ENCODE peak calls at places on chromosome 1, in nine cellular contexts. Z, B, O, R, S, Q, W, U and N are unnamed samples.

GRCh38 chr1:9009438-9010366 is 16.5 kb downstream of the SLC2A7 start:
- DNase-seq in Z (peak), B (peak), O (peak), R (no peak), S (no peak), Q (peak), W (peak), U (no peak), N (no peak)

GRCh38 chr1:228348708-228349467 is 57.7 kb downstream of the TRIM11 start:
- DNase-seq in Z (no peak), B (no peak), O (no peak), R (no peak), S (no peak), Q (no peak), W (no peak), U (no peak), N (no peak)

GRCh38 chr1:148386617-148387016 is 96.5 kb downstream of the PPIAL4G start:
- DNase-seq in Z (no peak), B (no peak), O (peak), R (no peak), S (no peak), Q (no peak), W (no peak), U (no peak), N (no peak)

GRCh38 chr1:212062832-212063438 is 27.4 kb downstream of the DTL start:
- DNase-seq in Z (no peak), B (peak), O (peak), R (no peak), S (no peak), Q (no peak), W (peak), U (no peak), N (no peak)

GRCh38 chr1:212034516-212035122 is 738 bp downstream of the INTS7 start:
- DNase-seq in Z (no peak), B (no peak), O (no peak), R (no peak), S (no peak), Q (no peak), W (no peak), U (no peak), N (no peak)

GRCh38 chr1:193183019-193183643 is 3.3 kb downstream of the B3GALT2 start:
- DNase-seq in Z (no peak), B (peak), O (peak), R (no peak), S (no peak), Q (peak), W (peak), U (no peak), N (no peak)

GRCh38 chr1:59814901-59815825 is at the start of gene HOOK1:
- DNase-seq in Z (peak), B (no peak), O (no peak), R (no peak), S (no peak), Q (no peak), W (peak), U (no peak), N (no peak)

GRCh38 chr1:156241311-156241811 is 623 bp upstream of the BGLAP start:
- DNase-seq in Z (no peak), B (peak), O (peak), R (no peak), S (no peak), Q (no peak), W (peak), U (no peak), N (no peak)

GRCh38 chr1:201533836-201534235 is 5.1 kb upstream of the NAV1 start:
- DNase-seq in Z (no peak), B (no peak), O (no peak), R (no peak), S (no peak), Q (no peak), W (no peak), U (no peak), N (no peak)

GRCh38 chr1:210783925-210784324 is 350.0 kb downstream of the KCNH1 start:
- DNase-seq in Z (no peak), B (no peak), O (no peak), R (no peak), S (no peak), Q (no peak), W (no peak), U (no peak), N (no peak)

GRCh38 chr1:177927021-177927596 is 42.7 kb downstream of the SEC16B start:
- DNase-seq in Z (no peak), B (peak), O (peak), R (no peak), S (no peak), Q (no peak), W (peak), U (peak), N (no peak)

GRCh38 chr1:51875291-51875772 is 3.2 kb downstream of the NRDC start:
- DNase-seq in Z (no peak), B (no peak), O (no peak), R (no peak), S (no peak), Q (no peak), W (no peak), U (no peak), N (no peak)

GRCh38 chr1:201625711-201626300 is 86.9 kb downstream of the NAV1 start:
- DNase-seq in Z (no peak), B (no peak), O (no peak), R (no peak), S (no peak), Q (no peak), W (no peak), U (no peak), N (no peak)

GRCh38 chr1:243658596-243659105 is 191.4 kb downstream of the AKT3 start:
- DNase-seq in Z (no peak), B (no peak), O (no peak), R (no peak), S (no peak), Q (no peak), W (peak), U (no peak), N (no peak)

DNA sequence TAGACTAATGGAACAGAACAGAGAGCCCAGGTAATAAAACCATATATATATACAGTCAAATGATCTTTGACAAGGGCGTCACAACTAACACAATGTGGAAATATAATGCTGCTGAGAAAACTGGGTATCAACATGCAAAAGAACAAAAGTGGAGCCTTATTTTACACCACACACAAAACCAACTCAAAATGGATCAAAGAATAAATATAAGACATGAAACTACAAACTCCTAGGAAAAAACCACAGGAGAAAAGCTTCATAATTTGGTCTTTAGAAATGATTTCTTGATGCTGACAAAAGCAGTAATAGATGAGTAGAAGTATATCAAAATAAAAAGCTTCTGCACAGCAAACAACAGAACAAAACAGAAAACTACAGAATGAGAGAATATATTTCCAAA is 192.2 kb downstream of the AKT3 start:
- DNase-seq in Z (no peak), B (no peak), O (no peak), R (no peak), S (no peak), Q (no peak), W (no peak), U (no peak), N (no peak)
- TF ChIP-seq CTCF in Z (no peak), B (no peak), O (no peak), R (no peak), S (no peak), Q (no peak), W (no peak), U (no peak), N (no peak)

DNA sequence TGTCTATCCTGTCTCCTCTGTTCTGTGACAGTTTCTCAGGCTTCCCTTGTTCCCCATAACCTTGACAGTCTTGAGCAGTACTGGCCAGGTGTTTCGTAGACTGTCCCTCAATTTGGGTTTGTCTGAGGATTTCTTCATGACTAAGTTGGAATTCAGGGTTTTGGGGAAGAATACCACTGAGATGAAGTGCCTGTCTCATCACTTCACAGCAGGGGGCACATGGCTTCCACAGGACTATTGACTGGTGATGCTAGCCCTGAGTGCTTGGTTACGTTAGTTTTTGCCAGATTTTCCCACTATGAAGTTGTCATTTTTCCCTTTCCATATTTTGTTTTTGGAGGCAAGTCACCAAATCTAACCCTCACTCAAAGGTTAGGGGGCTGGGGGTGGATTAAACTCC is 45.7 kb downstream of the CDCP2 start:
- DNase-seq in Z (no peak), B (peak), O (peak), R (no peak), S (no peak), Q (no peak), W (no peak), U (no peak), N (no peak)
- TF ChIP-seq CTCF in Z (no peak), B (peak), O (no peak), R (no peak), S (no peak), Q (no peak), W (peak), U (peak), N (peak)

DNA sequence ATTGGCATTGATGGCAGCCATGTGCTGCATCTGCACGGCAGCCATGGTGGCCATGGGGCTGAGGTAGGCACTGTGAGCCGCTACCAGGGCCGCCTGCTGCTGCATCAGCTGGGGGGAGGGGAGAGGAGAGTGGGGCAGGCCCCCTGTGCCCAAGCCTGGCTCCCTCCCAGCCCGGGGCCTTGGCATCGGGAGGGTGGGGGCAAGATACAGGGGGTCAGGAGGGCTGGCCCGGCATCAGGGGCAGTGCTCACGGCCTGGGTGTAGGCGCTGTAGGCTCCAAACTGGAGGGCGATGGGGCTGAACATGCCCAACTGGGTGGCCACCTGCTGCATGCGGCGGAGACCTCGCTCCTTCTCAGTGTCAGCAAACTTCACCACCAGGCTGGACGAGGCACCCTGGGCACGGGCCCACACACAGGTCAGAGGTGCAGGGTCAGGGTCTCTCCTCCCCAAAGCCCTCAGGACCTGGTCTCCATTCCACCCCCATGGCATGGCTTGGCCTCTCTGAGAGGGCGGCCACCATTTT is 9.0 kb downstream of the CELF3 start:
- DNase-seq in Z (no peak), B (no peak), O (no peak), R (no peak), S (no peak), Q (no peak), W (no peak), U (no peak), N (no peak)
- TF ChIP-seq CTCF in Z (no peak), B (no peak), O (no peak), R (no peak), S (no peak), Q (no peak), W (no peak), U (no peak), N (no peak)

GRCh38 chr1:29851666-29852065 is 615.3 kb downstream of the PTPRU start:
- DNase-seq in Z (no peak), B (no peak), O (no peak), R (no peak), S (no peak), Q (no peak), W (no peak), U (no peak), N (no peak)

GRCh38 chr1:29852248-29852647 is 615.9 kb downstream of the PTPRU start:
- DNase-seq in Z (no peak), B (no peak), O (no peak), R (no peak), S (no peak), Q (no peak), W (no peak), U (no peak), N (no peak)

GRCh38 chr1:29845910-29846309 is 609.6 kb downstream of the PTPRU start:
- DNase-seq in Z (no peak), B (no peak), O (no peak), R (no peak), S (no peak), Q (no peak), W (no peak), U (no peak), N (no peak)

GRCh38 chr1:29850358-29850757 is 614.0 kb downstream of the PTPRU start:
- DNase-seq in Z (no peak), B (no peak), O (no peak), R (no peak), S (no peak), Q (no peak), W (no peak), U (no peak), N (no peak)

GRCh38 chr1:29849038-29849750 is 612.9 kb downstream of the PTPRU start:
- DNase-seq in Z (no peak), B (peak), O (peak), R (peak), S (no peak), Q (peak), W (peak), U (no peak), N (no peak)
- TF ChIP-seq CTCF in Z (no peak), B (peak), O (peak), R (no peak), S (peak), Q (peak), W (peak), U (peak), N (peak)

GRCh38 chr1:70509996-70510876 is 99.2 kb downstream of the CTH start:
- DNase-seq in Z (no peak), B (peak), O (peak), R (no peak), S (no peak), Q (no peak), W (peak), U (peak), N (no peak)
- TF ChIP-seq CTCF in Z (peak), B (peak), O (peak), R (peak), S (peak), Q (peak), W (peak), U (peak), N (peak)

DNA sequence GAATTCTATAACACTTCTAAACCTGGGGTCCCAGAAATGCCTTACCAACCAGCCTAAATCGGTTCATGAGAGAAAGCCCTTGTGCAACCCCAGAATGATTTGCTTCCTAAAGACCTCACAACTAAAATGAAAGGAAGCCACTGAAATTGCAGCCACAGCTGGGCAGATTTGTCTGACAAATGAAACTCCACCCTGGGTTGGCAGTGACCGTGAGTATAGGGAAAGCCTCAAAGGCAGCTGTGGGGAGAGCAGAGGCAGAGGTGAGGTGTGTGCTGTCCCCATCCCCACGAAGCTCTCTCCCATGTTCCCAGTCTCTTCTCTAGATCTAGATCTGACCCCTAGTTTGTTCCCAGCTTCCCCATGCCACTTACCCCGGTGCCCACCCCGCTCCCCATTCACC is 23.1 kb downstream of the RHBDL2 start:
- DNase-seq in Z (no peak), B (no peak), O (no peak), R (no peak), S (no peak), Q (no peak), W (no peak), U (no peak), N (no peak)
- TF ChIP-seq CTCF in Z (no peak), B (no peak), O (no peak), R (no peak), S (no peak), Q (no peak), W (no peak), U (no peak), N (no peak)

DNA sequence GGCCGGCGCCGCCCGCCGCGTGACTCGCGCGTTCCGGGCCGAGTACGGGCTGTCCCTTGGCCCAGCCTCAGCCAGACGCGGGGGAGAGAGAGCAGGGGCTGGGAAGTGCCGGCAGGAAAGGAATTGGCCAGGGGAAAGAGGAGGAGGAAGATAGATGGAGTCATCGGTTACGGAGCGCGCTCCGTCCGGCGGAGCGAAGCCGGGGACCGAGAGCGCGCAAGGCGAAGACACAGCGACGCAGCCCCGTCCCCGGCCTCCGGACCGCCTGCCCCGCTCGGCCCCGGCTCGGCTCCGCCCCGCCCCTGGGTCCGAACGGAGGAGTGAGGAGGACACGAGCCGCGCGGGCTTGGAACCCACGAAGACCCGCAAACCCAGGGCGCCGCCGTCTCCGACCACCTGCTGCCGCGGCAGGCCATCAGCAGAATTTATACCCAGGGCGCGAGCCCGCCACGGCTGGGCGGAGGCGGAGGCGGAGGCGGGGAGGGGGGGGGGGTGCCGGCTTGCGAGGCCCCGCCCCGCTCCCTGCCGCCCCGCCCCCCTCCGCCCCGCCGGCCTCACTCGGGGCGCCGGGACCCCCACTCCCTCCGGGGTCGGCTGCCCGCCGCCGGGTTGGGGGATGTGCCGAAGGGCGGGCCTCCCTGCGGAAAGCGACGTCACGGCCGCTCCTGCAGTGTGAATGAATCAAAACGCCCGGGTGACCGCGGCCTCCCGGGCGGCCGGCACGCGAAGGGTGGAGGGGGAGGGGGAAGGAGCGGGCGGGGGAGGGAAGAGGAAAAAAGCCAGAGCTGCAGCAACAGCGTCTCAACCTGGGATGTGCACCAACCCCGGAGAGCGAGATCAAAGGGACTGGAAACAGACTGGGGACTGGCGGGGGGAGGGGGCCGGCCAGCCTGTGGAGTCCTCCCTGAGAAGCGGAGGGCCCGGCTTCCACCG is at the start of gene LHX4:
- DNase-seq in Z (no peak), B (no peak), O (no peak), R (no peak), S (no peak), Q (peak), W (peak), U (no peak), N (no peak)
- TF ChIP-seq CTCF in Z (no peak), B (no peak), O (no peak), R (no peak), S (no peak), Q (no peak), W (no peak), U (no peak), N (no peak)

GRCh38 chr1:230211436-230212145 is 144.6 kb downstream of the GALNT2 start:
- DNase-seq in Z (no peak), B (no peak), O (no peak), R (no peak), S (no peak), Q (no peak), W (no peak), U (no peak), N (no peak)

GRCh38 chr1:230212405-230212936 is 145.4 kb downstream of the GALNT2 start:
- DNase-seq in Z (peak), B (no peak), O (no peak), R (no peak), S (no peak), Q (no peak), W (no peak), U (no peak), N (no peak)

GRCh38 chr1:230218667-230219066 is 151.6 kb downstream of the GALNT2 start:
- DNase-seq in Z (no peak), B (no peak), O (no peak), R (no peak), S (no peak), Q (no peak), W (no peak), U (no peak), N (no peak)

GRCh38 chr1:230215529-230215928 is 148.5 kb downstream of the GALNT2 start:
- DNase-seq in Z (no peak), B (no peak), O (no peak), R (no peak), S (no peak), Q (no peak), W (no peak), U (no peak), N (no peak)

GRCh38 chr1:230215049-230215448 is 148.0 kb downstream of the GALNT2 start:
- DNase-seq in Z (no peak), B (peak), O (peak), R (no peak), S (peak), Q (no peak), W (peak), U (no peak), N (no peak)
- TF ChIP-seq CTCF in Z (peak), B (peak), O (peak), R (no peak), S (peak), Q (no peak), W (peak), U (peak), N (peak)

GRCh38 chr1:207355513-207356295 is 34.2 kb downstream of the CD55 start:
- DNase-seq in Z (no peak), B (no peak), O (no peak), R (no peak), S (no peak), Q (no peak), W (no peak), U (no peak), N (no peak)
- TF ChIP-seq CTCF in Z (no peak), B (no peak), O (no peak), R (no peak), S (no peak), Q (no peak), W (no peak), U (no peak), N (no peak)